ENCODE peak calls at places on chromosome 11, in four cellular contexts. O is Right ventricle myocardium superior, W is choroid plexus epithelial cell, R is HT1080. B is an unnamed sample.

GRCh38 chr11:1928038-1928890 is 8.8 kb downstream of the TNNT3 start:
- DNase-seq in O (peak; percentile 45), W (no peak), R (no peak), B (no peak)

GRCh38 chr11:47980093-47980906 is at the start of gene PTPRJ:
- DNase-seq in O (peak; percentile 75), W (peak; percentile 60), R (peak; percentile 24), B (no peak)

GRCh38 chr11:120709808-120710207 is 198.3 kb downstream of the GRIK4 start:
- DNase-seq in O (no peak), W (peak; percentile 6), R (no peak), B (no peak)

GRCh38 chr11:19244621-19245020 is 3.9 kb upstream of the E2F8 start:
- DNase-seq in O (no peak), W (no peak), R (peak; percentile 60), B (no peak)

GRCh38 chr11:115550291-115551059 is 46.3 kb upstream of the CADM1 start:
- DNase-seq in O (no peak), W (no peak), R (no peak), B (no peak)

GRCh38 chr11:73652046-73652730 is 5.8 kb downstream of the PLEKHB1 start:
- DNase-seq in O (no peak), W (no peak), R (peak; percentile 79), B (no peak)

GRCh38 chr11:75867778-75868374 is 52.9 kb downstream of the UVRAG start:
- DNase-seq in O (no peak), W (peak; percentile 76), R (peak; percentile 26), B (peak; percentile 29)

GRCh38 chr11:128790200-128790599 is 76.9 kb downstream of the KCNJ1 start:
- DNase-seq in O (peak; percentile 86), W (peak; percentile 31), R (peak; percentile 88), B (peak; percentile 56)

GRCh38 chr11:115618428-115618827 is 114.2 kb upstream of the CADM1 start:
- DNase-seq in O (no peak), W (no peak), R (no peak), B (no peak)

GRCh38 chr11:75896843-75897419 is 81.9 kb downstream of the UVRAG start:
- DNase-seq in O (no peak), W (peak; percentile 66), R (peak; percentile 52), B (no peak)

GRCh38 chr11:11843233-11843632 is 1.5 kb downstream of the USP47 start:
- DNase-seq in O (no peak), W (peak; percentile 90), R (peak; percentile 40), B (peak; percentile 63)

GRCh38 chr11:62501432-62501891 is 45.1 kb downstream of the AHNAK start:
- DNase-seq in O (peak; percentile 84), W (peak; percentile 33), R (no peak), B (no peak)

GRCh38 chr11:31355131-31355530 is 14.4 kb downstream of the DCDC1 start:
- DNase-seq in O (no peak), W (peak; percentile 22), R (peak; percentile 15), B (no peak)

GRCh38 chr11:2807276-2807681 is 78.3 kb downstream of the CDKN1C start:
- DNase-seq in O (peak; percentile 87), W (peak; percentile 49), R (no peak), B (no peak)

GRCh38 chr11:44338721-44339529 is 29.0 kb upstream of the ALX4 start:
- DNase-seq in O (no peak), W (no peak), R (no peak), B (no peak)

GRCh38 chr11:47955356-47955755 is 25.0 kb upstream of the PTPRJ start:
- DNase-seq in O (no peak), W (peak; percentile 47), R (no peak), B (no peak)

GRCh38 chr11:76927160-76927559 is 66.4 kb downstream of the ACER3 start:
- DNase-seq in O (no peak), W (no peak), R (no peak), B (no peak)

GRCh38 chr11:121958978-121959340 is 157.1 kb downstream of the BLID start:
- DNase-seq in O (no peak), W (no peak), R (no peak), B (no peak)

GRCh38 chr11:71194702-71195101 is 57.7 kb downstream of the SHANK2 start:
- DNase-seq in O (no peak), W (no peak), R (no peak), B (no peak)

GRCh38 chr11:116576523-116576922 is 196.3 kb downstream of the BUD13 start:
- DNase-seq in O (no peak), W (no peak), R (peak; percentile 72), B (no peak)

GRCh38 chr11:12599408-12600143 is 74.6 kb upstream of the TEAD1 start:
- DNase-seq in O (peak; percentile 64), W (no peak), R (peak; percentile 13), B (no peak)

GRCh38 chr11:102252339-102252891 is 64.9 kb upstream of the BIRC3 start:
- DNase-seq in O (no peak), W (no peak), R (no peak), B (no peak)

GRCh38 chr11:85922367-85922766 is 67.2 kb downstream of the CCDC83 start:
- DNase-seq in O (no peak), W (no peak), R (no peak), B (no peak)

GRCh38 chr11:134596404-134596803 is 184.4 kb upstream of the B3GAT1 start:
- DNase-seq in O (no peak), W (no peak), R (no peak), B (no peak)

GRCh38 chr11:46916669-46917108 is 1.7 kb downstream of the LRP4 start:
- DNase-seq in O (peak; percentile 75), W (peak; percentile 72), R (peak; percentile 62), B (peak; percentile 45)

GRCh38 chr11:33064033-33064825 is 24.9 kb downstream of the TCP11L1 start:
- DNase-seq in O (no peak), W (no peak), R (no peak), B (no peak)

GRCh38 chr11:95229199-95230053 is 1.6 kb downstream of the SESN3 start:
- DNase-seq in O (no peak), W (peak; percentile 56), R (peak; percentile 5), B (no peak)

GRCh38 chr11:1317432-1317831 is 8.0 kb upstream of the TOLLIP start:
- DNase-seq in O (no peak), W (no peak), R (no peak), B (no peak)

GRCh38 chr11:35272391-35272821 is 133.4 kb downstream of the CD44 start:
- DNase-seq in O (no peak), W (no peak), R (no peak), B (no peak)

GRCh38 chr11:107908211-107908610 is 20.0 kb upstream of the RAB39A start:
- DNase-seq in O (no peak), W (no peak), R (no peak), B (no peak)

GRCh38 chr11:73258104-73258684 is 13.9 kb upstream of the P2RY6 start:
- DNase-seq in O (no peak), W (no peak), R (no peak), B (no peak)

GRCh38 chr11:128324051-128324481 is 263.3 kb downstream of the ETS1 start:
- DNase-seq in O (no peak), W (no peak), R (no peak), B (no peak)